ENCODE peak calls at places on chromosomes 7 and 10, in four cellular contexts. U is NCI-H1436, G is iPS-NIHi11, X is B cell. O is an unnamed sample.

GRCh38 chr7:138961159-138961558 is 20.0 kb downstream of the KIAA1549 start:
- DNase-seq in U (no peak), G (no peak), X (no peak), O (peak)

GRCh38 chr10:51074238-51075028 is at the start of gene PRKG1:
- DNase-seq in U (no peak), G (peak), X (peak), O (peak)

GRCh38 chr10:62098278-62099121 is 170.1 kb downstream of the RTKN2 start:
- DNase-seq in U (no peak), G (no peak), X (no peak), O (no peak)

GRCh38 chr10:98047009-98047741 is 16.8 kb upstream of the CRTAC1 start:
- DNase-seq in U (no peak), G (no peak), X (no peak), O (no peak)

GRCh38 chr10:28840954-28841353 is 163.6 kb downstream of the BAMBI start:
- DNase-seq in U (no peak), G (no peak), X (no peak), O (no peak)

GRCh38 chr10:86163522-86164215 is 202.9 kb downstream of the GRID1 start:
- DNase-seq in U (no peak), G (no peak), X (no peak), O (no peak)

GRCh38 chr7:44176486-44176885 is 12.8 kb downstream of the GCK start:
- DNase-seq in U (no peak), G (peak), X (no peak), O (no peak)

GRCh38 chr10:121741246-121741645 is 143.0 kb upstream of the FGFR2 start:
- DNase-seq in U (no peak), G (no peak), X (no peak), O (no peak)

GRCh38 chr7:78953090-78953489 is 500.4 kb downstream of the MAGI2 start:
- DNase-seq in U (no peak), G (no peak), X (no peak), O (no peak)